ENCODE peak calls at places on chromosomes 2 and 18, in nine cellular contexts. One of them, this sample, is unnamed.

GRCh38 chr18:26356045-26356785 is 130.0 kb downstream of the TAF4B start:
- DNase-seq in kidney epithelial cell: no peak
- DNase-seq in stimulated activated CD4-positive, alpha-beta T cell treated with anti-CD3 and anti-CD28 coated beads, Interleukin-2, amount 100 ng/mL, for 24 hours: no peak
- DNase-seq in frontal cortex: no peak
- DNase-seq in thoracic aorta: no peak
- DNase-seq in activated T-cell treated with anti-CD3 and anti-CD28 coated beads, Interleukin-2, amount 50 U/mL, for 72 hours: no peak
- DNase-seq in GM13977: peak; percentile 16
- DNase-seq in NCI-H774: no peak
- DNase-seq in germinal center: no peak
- DNase-seq in this sample: no peak

GRCh38 chr2:152175012-152175367 is 573 bp downstream of the STAM2 start:
- DNase-seq in stimulated activated CD4-positive, alpha-beta T cell treated with anti-CD3 and anti-CD28 coated beads, Interleukin-2, amount 100 ng/mL, for 24 hours: no peak
- DNase-seq in GM13977: no peak
- DNase-seq in kidney epithelial cell: no peak
- DNase-seq in frontal cortex: no peak
- DNase-seq in activated T-cell treated with anti-CD3 and anti-CD28 coated beads, Interleukin-2, amount 50 U/mL, for 72 hours: no peak
- DNase-seq in thoracic aorta: no peak
- DNase-seq in germinal center: peak; percentile 50
- DNase-seq in NCI-H774: no peak
- DNase-seq in this sample: no peak

GRCh38 chr2:221343524-221343923 is 228.6 kb downstream of the EPHA4 start:
- DNase-seq in GM13977: peak; percentile 7
- DNase-seq in thoracic aorta: no peak
- DNase-seq in frontal cortex: no peak
- DNase-seq in stimulated activated CD4-positive, alpha-beta T cell treated with anti-CD3 and anti-CD28 coated beads, Interleukin-2, amount 100 ng/mL, for 24 hours: no peak
- DNase-seq in NCI-H774: no peak
- DNase-seq in activated T-cell treated with anti-CD3 and anti-CD28 coated beads, Interleukin-2, amount 50 U/mL, for 72 hours: no peak
- DNase-seq in kidney epithelial cell: no peak
- DNase-seq in germinal center: no peak
- DNase-seq in this sample: no peak

GRCh38 chr2:239569401-239570090 is 168.7 kb upstream of the HDAC4 start:
- DNase-seq in thoracic aorta: no peak
- DNase-seq in frontal cortex: no peak
- DNase-seq in kidney epithelial cell: no peak
- DNase-seq in GM13977: no peak
- DNase-seq in activated T-cell treated with anti-CD3 and anti-CD28 coated beads, Interleukin-2, amount 50 U/mL, for 72 hours: peak; percentile 22
- DNase-seq in germinal center: no peak
- DNase-seq in stimulated activated CD4-positive, alpha-beta T cell treated with anti-CD3 and anti-CD28 coated beads, Interleukin-2, amount 100 ng/mL, for 24 hours: no peak
- DNase-seq in NCI-H774: no peak
- DNase-seq in this sample: peak; percentile 11

GRCh38 chr2:217478831-217479435 is 523.9 kb downstream of the TNS1 start:
- DNase-seq in GM13977: no peak
- DNase-seq in frontal cortex: no peak
- DNase-seq in thoracic aorta: no peak
- DNase-seq in stimulated activated CD4-positive, alpha-beta T cell treated with anti-CD3 and anti-CD28 coated beads, Interleukin-2, amount 100 ng/mL, for 24 hours: no peak
- DNase-seq in activated T-cell treated with anti-CD3 and anti-CD28 coated beads, Interleukin-2, amount 50 U/mL, for 72 hours: no peak
- DNase-seq in germinal center: no peak
- DNase-seq in NCI-H774: no peak
- DNase-seq in kidney epithelial cell: no peak
- DNase-seq in this sample: no peak

GRCh38 chr2:220641137-220641536 is 931.0 kb downstream of the EPHA4 start:
- DNase-seq in NCI-H774: no peak
- DNase-seq in germinal center: no peak
- DNase-seq in activated T-cell treated with anti-CD3 and anti-CD28 coated beads, Interleukin-2, amount 50 U/mL, for 72 hours: no peak
- DNase-seq in stimulated activated CD4-positive, alpha-beta T cell treated with anti-CD3 and anti-CD28 coated beads, Interleukin-2, amount 100 ng/mL, for 24 hours: no peak
- DNase-seq in GM13977: no peak
- DNase-seq in thoracic aorta: no peak
- DNase-seq in frontal cortex: no peak
- DNase-seq in kidney epithelial cell: no peak
- DNase-seq in this sample: no peak

GRCh38 chr2:229408356-229408755 is 137.3 kb upstream of the PID1 start:
- DNase-seq in stimulated activated CD4-positive, alpha-beta T cell treated with anti-CD3 and anti-CD28 coated beads, Interleukin-2, amount 100 ng/mL, for 24 hours: no peak
- DNase-seq in kidney epithelial cell: peak; percentile 88
- DNase-seq in germinal center: no peak
- DNase-seq in activated T-cell treated with anti-CD3 and anti-CD28 coated beads, Interleukin-2, amount 50 U/mL, for 72 hours: no peak
- DNase-seq in GM13977: no peak
- DNase-seq in NCI-H774: no peak
- DNase-seq in frontal cortex: no peak
- DNase-seq in thoracic aorta: peak; percentile 48
- DNase-seq in this sample: no peak

GRCh38 chr2:634670-635395 is 42.4 kb downstream of the TMEM18 start:
- DNase-seq in germinal center: no peak
- DNase-seq in activated T-cell treated with anti-CD3 and anti-CD28 coated beads, Interleukin-2, amount 50 U/mL, for 72 hours: no peak
- DNase-seq in NCI-H774: no peak
- DNase-seq in GM13977: no peak
- DNase-seq in stimulated activated CD4-positive, alpha-beta T cell treated with anti-CD3 and anti-CD28 coated beads, Interleukin-2, amount 100 ng/mL, for 24 hours: no peak
- DNase-seq in thoracic aorta: no peak
- DNase-seq in frontal cortex: no peak
- DNase-seq in kidney epithelial cell: peak; percentile 69
- DNase-seq in this sample: no peak

GRCh38 chr18:35982404-35983114 is 10.1 kb downstream of the RMP24 start:
- DNase-seq in stimulated activated CD4-positive, alpha-beta T cell treated with anti-CD3 and anti-CD28 coated beads, Interleukin-2, amount 100 ng/mL, for 24 hours: no peak
- DNase-seq in kidney epithelial cell: no peak
- DNase-seq in germinal center: no peak
- DNase-seq in NCI-H774: no peak
- DNase-seq in frontal cortex: no peak
- DNase-seq in GM13977: no peak
- DNase-seq in activated T-cell treated with anti-CD3 and anti-CD28 coated beads, Interleukin-2, amount 50 U/mL, for 72 hours: no peak
- DNase-seq in thoracic aorta: no peak
- DNase-seq in this sample: no peak

GRCh38 chr2:209368924-209369323 is 54.9 kb upstream of the MAP2 start:
- DNase-seq in thoracic aorta: peak; percentile 55
- DNase-seq in activated T-cell treated with anti-CD3 and anti-CD28 coated beads, Interleukin-2, amount 50 U/mL, for 72 hours: peak; percentile 2
- DNase-seq in NCI-H774: peak; percentile 61
- DNase-seq in kidney epithelial cell: peak; percentile 94
- DNase-seq in germinal center: no peak
- DNase-seq in stimulated activated CD4-positive, alpha-beta T cell treated with anti-CD3 and anti-CD28 coated beads, Interleukin-2, amount 100 ng/mL, for 24 hours: no peak
- DNase-seq in GM13977: no peak
- DNase-seq in frontal cortex: no peak
- DNase-seq in this sample: no peak

GRCh38 chr18:63097198-63097597 is 222.4 kb downstream of the BCL2 start:
- DNase-seq in germinal center: no peak
- DNase-seq in thoracic aorta: no peak
- DNase-seq in activated T-cell treated with anti-CD3 and anti-CD28 coated beads, Interleukin-2, amount 50 U/mL, for 72 hours: no peak
- DNase-seq in GM13977: no peak
- DNase-seq in kidney epithelial cell: no peak
- DNase-seq in frontal cortex: no peak
- DNase-seq in NCI-H774: no peak
- DNase-seq in stimulated activated CD4-positive, alpha-beta T cell treated with anti-CD3 and anti-CD28 coated beads, Interleukin-2, amount 100 ng/mL, for 24 hours: no peak
- DNase-seq in this sample: no peak

GRCh38 chr2:155022531-155022930 is 324.0 kb downstream of the KCNJ3 start:
- DNase-seq in activated T-cell treated with anti-CD3 and anti-CD28 coated beads, Interleukin-2, amount 50 U/mL, for 72 hours: no peak
- DNase-seq in NCI-H774: no peak
- DNase-seq in germinal center: no peak
- DNase-seq in kidney epithelial cell: no peak
- DNase-seq in thoracic aorta: no peak
- DNase-seq in GM13977: no peak
- DNase-seq in stimulated activated CD4-positive, alpha-beta T cell treated with anti-CD3 and anti-CD28 coated beads, Interleukin-2, amount 100 ng/mL, for 24 hours: no peak
- DNase-seq in frontal cortex: no peak
- DNase-seq in this sample: no peak

GRCh38 chr18:55012041-55012440 is 52.8 kb upstream of the CCDC68 start:
- DNase-seq in stimulated activated CD4-positive, alpha-beta T cell treated with anti-CD3 and anti-CD28 coated beads, Interleukin-2, amount 100 ng/mL, for 24 hours: no peak
- DNase-seq in activated T-cell treated with anti-CD3 and anti-CD28 coated beads, Interleukin-2, amount 50 U/mL, for 72 hours: no peak
- DNase-seq in GM13977: no peak
- DNase-seq in frontal cortex: no peak
- DNase-seq in NCI-H774: no peak
- DNase-seq in germinal center: no peak
- DNase-seq in thoracic aorta: no peak
- DNase-seq in kidney epithelial cell: peak; percentile 80
- DNase-seq in this sample: no peak

GRCh38 chr18:24491882-24492281 is 31.4 kb downstream of the HRH4 start:
- DNase-seq in germinal center: peak; percentile 13
- DNase-seq in frontal cortex: no peak
- DNase-seq in activated T-cell treated with anti-CD3 and anti-CD28 coated beads, Interleukin-2, amount 50 U/mL, for 72 hours: peak; percentile 6
- DNase-seq in stimulated activated CD4-positive, alpha-beta T cell treated with anti-CD3 and anti-CD28 coated beads, Interleukin-2, amount 100 ng/mL, for 24 hours: no peak
- DNase-seq in kidney epithelial cell: no peak
- DNase-seq in thoracic aorta: no peak
- DNase-seq in GM13977: peak; percentile 36
- DNase-seq in NCI-H774: no peak
- DNase-seq in this sample: no peak

GRCh38 chr2:13114391-13114790 is 397.7 kb downstream of the TRIB2 start:
- DNase-seq in frontal cortex: no peak
- DNase-seq in stimulated activated CD4-positive, alpha-beta T cell treated with anti-CD3 and anti-CD28 coated beads, Interleukin-2, amount 100 ng/mL, for 24 hours: no peak
- DNase-seq in kidney epithelial cell: no peak
- DNase-seq in thoracic aorta: no peak
- DNase-seq in NCI-H774: no peak
- DNase-seq in GM13977: no peak
- DNase-seq in activated T-cell treated with anti-CD3 and anti-CD28 coated beads, Interleukin-2, amount 50 U/mL, for 72 hours: no peak
- DNase-seq in germinal center: no peak
- DNase-seq in this sample: no peak

This sample was measured in activated naive CD4-positive, alpha-beta T cell treated with Interleukin-2 at 50 U/mL for 16 hours.